ENCODE peak calls at places on chromosomes 6 and 20, in four cellular contexts. G is HepG2, W is GM12878, C is SK-N-SH. Y is an unnamed sample.

GRCh38 chr6:132648356-132648755 is 10.6 kb downstream of the TAAR1 start:
- DNase-seq in C (no peak), W (no peak), G (no peak), Y (no peak)

GRCh38 chr6:5462856-5463255 is 201.5 kb downstream of the FARS2 start:
- DNase-seq in W (no peak), G (no peak), C (no peak), Y (no peak)

GRCh38 chr6:169885831-169886230 is 134.4 kb downstream of the ERMARD start:
- DNase-seq in C (no peak), W (no peak), G (no peak), Y (no peak)

GRCh38 chr6:10463491-10464481 is 48.9 kb upstream of the TFAP2A start:
- DNase-seq in C (no peak), G (no peak), W (no peak), Y (peak; percentile 26)

GRCh38 chr6:108576724-108577123 is 16.0 kb downstream of the FOXO3 start:
- DNase-seq in W (no peak), C (no peak), G (no peak), Y (no peak)

GRCh38 chr6:70149209-70149788 is 153.6 kb downstream of the COL9A1 start:
- DNase-seq in W (no peak), C (no peak), G (no peak), Y (no peak)

GRCh38 chr6:47603995-47604394 is 94.4 kb upstream of the ADGRF4 start:
- DNase-seq in G (no peak), W (no peak), C (no peak), Y (no peak)

GRCh38 chr20:47557218-47557617 is 55.5 kb downstream of the NCOA3 start:
- DNase-seq in G (no peak), C (no peak), W (no peak), Y (no peak)

GRCh38 chr6:170092826-170093225 is 198.1 kb downstream of the DLL1 start:
- DNase-seq in W (no peak), C (no peak), G (no peak), Y (no peak)

GRCh38 chr20:54557836-54558590 is 82.6 kb downstream of the DOK5 start:
- DNase-seq in G (no peak), W (no peak), C (no peak), Y (no peak)

GRCh38 chr6:56640374-56640773 is 2.3 kb downstream of the DST start:
- DNase-seq in C (no peak), G (no peak), W (no peak), Y (no peak)

GRCh38 chr6:12548526-12548925 is 168.0 kb upstream of the PHACTR1 start:
- DNase-seq in W (no peak), G (no peak), C (no peak), Y (no peak)
- TF ChIP-seq GABPA in W (no peak), G (no peak), C (no peak), Y (no peak)

GRCh38 chr6:30914854-30915590 is 984 bp downstream of the VARS2 start:
- DNase-seq in W (no peak), C (no peak), G (no peak), Y (peak; percentile 70)
- TF ChIP-seq MXI1 in W (no peak), C (no peak), G (no peak), Y (no peak)

DNA sequence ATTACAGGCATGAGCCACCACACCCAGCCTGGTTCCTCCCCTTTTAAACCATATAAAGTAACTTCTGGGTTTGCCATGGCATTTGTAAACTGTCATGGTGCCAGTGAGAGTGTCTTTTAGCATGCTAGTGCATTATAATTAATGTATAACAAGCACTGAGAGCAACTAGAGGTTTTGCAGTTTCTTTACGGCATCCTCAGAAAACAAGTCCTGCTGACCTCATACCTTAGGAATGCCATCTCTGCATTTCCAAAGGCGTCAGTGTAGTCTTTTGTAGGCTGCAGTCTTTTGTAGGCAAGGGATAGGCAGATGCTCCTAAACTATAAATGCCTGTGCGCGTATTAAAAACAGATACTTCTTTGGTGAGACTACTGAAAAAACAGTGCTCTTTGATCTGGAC is 75.0 kb upstream of the EZR start:
- DNase-seq in W (no peak), G (no peak), C (no peak), Y (no peak)
- TF ChIP-seq GABPA in W (no peak), G (no peak), C (no peak), Y (no peak)

GRCh38 chr6:111845441-111845871 is 27.8 kb downstream of the FYN start:
- DNase-seq in W (no peak), G (peak; percentile 47), C (no peak), Y (peak; percentile 52)
- TF ChIP-seq MXI1 in W (no peak), G (no peak), C (no peak), Y (no peak)

DNA sequence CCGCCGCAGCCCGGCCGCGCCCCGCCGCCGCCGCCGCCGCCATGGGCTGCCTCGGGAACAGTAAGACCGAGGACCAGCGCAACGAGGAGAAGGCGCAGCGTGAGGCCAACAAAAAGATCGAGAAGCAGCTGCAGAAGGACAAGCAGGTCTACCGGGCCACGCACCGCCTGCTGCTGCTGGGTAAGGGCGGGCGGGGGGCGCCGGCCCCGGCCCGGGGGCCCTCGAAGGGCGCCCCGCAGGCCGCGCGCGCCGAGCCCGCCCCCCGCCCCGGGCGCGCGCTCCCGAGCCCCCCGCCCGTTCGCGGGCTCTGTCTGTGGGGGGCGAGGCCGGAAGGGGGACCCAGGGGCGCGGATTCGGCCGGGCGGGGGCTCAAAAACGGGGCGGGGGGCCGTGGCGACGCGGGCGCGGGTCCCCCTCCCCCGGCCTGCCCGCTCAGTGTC is 39.2 kb downstream of the GNAS start:
- DNase-seq in C (peak; percentile 82), G (no peak), W (no peak), Y (peak; percentile 80)
- TF ChIP-seq GABPA in C (no peak), G (no peak), W (no peak), Y (no peak)